ENCODE peak calls at places on chromosomes 6 and 20, in four cellular contexts. One of them, this sample, is unnamed.

GRCh38 chr6:22113046-22113766 is 183.6 kb downstream of the PRL start:
- DNase-seq in fibroblast of lung: peak; percentile 100
- DNase-seq in GM23338: no peak
- DNase-seq in heart right ventricle: peak; percentile 12
- DNase-seq in this sample: no peak

GRCh38 chr6:69027861-69028260 is 392.8 kb downstream of the ADGRB3 start:
- DNase-seq in heart right ventricle: no peak
- DNase-seq in fibroblast of lung: peak; percentile 24
- DNase-seq in GM23338: no peak
- DNase-seq in this sample: no peak

GRCh38 chr20:37392441-37393195 is 46.7 kb downstream of the SRC start:
- DNase-seq in heart right ventricle: no peak
- DNase-seq in fibroblast of lung: no peak
- DNase-seq in GM23338: peak; percentile 75
- DNase-seq in this sample: no peak

GRCh38 chr6:11021003-11021402 is 23.1 kb downstream of the ELOVL2 start:
- DNase-seq in heart right ventricle: no peak
- DNase-seq in fibroblast of lung: no peak
- DNase-seq in GM23338: no peak
- DNase-seq in this sample: no peak

GRCh38 chr6:34679552-34680255 is 16.9 kb downstream of the ILRUN start:
- DNase-seq in heart right ventricle: no peak
- DNase-seq in GM23338: no peak
- DNase-seq in fibroblast of lung: peak; percentile 58
- DNase-seq in this sample: no peak

GRCh38 chr20:3614509-3614908 is 48.7 kb downstream of the GFRA4 start:
- DNase-seq in GM23338: no peak
- DNase-seq in heart right ventricle: no peak
- DNase-seq in fibroblast of lung: peak; percentile 23
- DNase-seq in this sample: no peak

GRCh38 chr20:53643031-53643832 is 49.6 kb upstream of the ZNF217 start:
- DNase-seq in fibroblast of lung: peak; percentile 88
- DNase-seq in GM23338: no peak
- DNase-seq in heart right ventricle: no peak
- DNase-seq in this sample: no peak

GRCh38 chr20:51700809-51701285 is 67.3 kb downstream of the ATP9A start:
- DNase-seq in heart right ventricle: no peak
- DNase-seq in GM23338: peak; percentile 87
- DNase-seq in fibroblast of lung: peak; percentile 39
- DNase-seq in this sample: no peak

GRCh38 chr6:138500045-138500665 is 861 bp upstream of the NHSL1 start:
- DNase-seq in heart right ventricle: no peak
- DNase-seq in fibroblast of lung: no peak
- DNase-seq in GM23338: no peak
- DNase-seq in this sample: no peak

GRCh38 chr20:44756011-44756688 is 10.5 kb downstream of the KCNK15 start:
- DNase-seq in fibroblast of lung: no peak
- DNase-seq in heart right ventricle: no peak
- DNase-seq in GM23338: no peak
- DNase-seq in this sample: no peak

GRCh38 chr6:2430617-2431016 is 185.2 kb upstream of the GMDS start:
- DNase-seq in GM23338: no peak
- DNase-seq in heart right ventricle: no peak
- DNase-seq in fibroblast of lung: no peak
- DNase-seq in this sample: no peak
- H3K4me3 ChIP-seq in GM23338: no peak overlapping the region
- H3K4me3 ChIP-seq in heart right ventricle: no peak overlapping the region
- H3K4me3 ChIP-seq in fibroblast of lung: no peak overlapping the region
- H3K4me3 ChIP-seq in this sample: no peak overlapping the region

GRCh38 chr6:133854167-133854632 is 34.7 kb upstream of the TCF21 start:
- DNase-seq in GM23338: peak; percentile 74
- DNase-seq in heart right ventricle: no peak
- DNase-seq in fibroblast of lung: no peak
- DNase-seq in this sample: no peak

GRCh38 chr6:133856911-133857310 is 32.0 kb upstream of the TCF21 start:
- DNase-seq in GM23338: no peak
- DNase-seq in fibroblast of lung: no peak
- DNase-seq in heart right ventricle: no peak
- DNase-seq in this sample: no peak

GRCh38 chr6:133855994-133856393 is 32.9 kb upstream of the TCF21 start:
- DNase-seq in fibroblast of lung: no peak
- DNase-seq in heart right ventricle: no peak
- DNase-seq in GM23338: peak; percentile 14
- DNase-seq in this sample: no peak

GRCh38 chr6:133855599-133855972 is 33.3 kb upstream of the TCF21 start:
- DNase-seq in fibroblast of lung: no peak
- DNase-seq in heart right ventricle: no peak
- DNase-seq in GM23338: no peak
- DNase-seq in this sample: no peak

DNA sequence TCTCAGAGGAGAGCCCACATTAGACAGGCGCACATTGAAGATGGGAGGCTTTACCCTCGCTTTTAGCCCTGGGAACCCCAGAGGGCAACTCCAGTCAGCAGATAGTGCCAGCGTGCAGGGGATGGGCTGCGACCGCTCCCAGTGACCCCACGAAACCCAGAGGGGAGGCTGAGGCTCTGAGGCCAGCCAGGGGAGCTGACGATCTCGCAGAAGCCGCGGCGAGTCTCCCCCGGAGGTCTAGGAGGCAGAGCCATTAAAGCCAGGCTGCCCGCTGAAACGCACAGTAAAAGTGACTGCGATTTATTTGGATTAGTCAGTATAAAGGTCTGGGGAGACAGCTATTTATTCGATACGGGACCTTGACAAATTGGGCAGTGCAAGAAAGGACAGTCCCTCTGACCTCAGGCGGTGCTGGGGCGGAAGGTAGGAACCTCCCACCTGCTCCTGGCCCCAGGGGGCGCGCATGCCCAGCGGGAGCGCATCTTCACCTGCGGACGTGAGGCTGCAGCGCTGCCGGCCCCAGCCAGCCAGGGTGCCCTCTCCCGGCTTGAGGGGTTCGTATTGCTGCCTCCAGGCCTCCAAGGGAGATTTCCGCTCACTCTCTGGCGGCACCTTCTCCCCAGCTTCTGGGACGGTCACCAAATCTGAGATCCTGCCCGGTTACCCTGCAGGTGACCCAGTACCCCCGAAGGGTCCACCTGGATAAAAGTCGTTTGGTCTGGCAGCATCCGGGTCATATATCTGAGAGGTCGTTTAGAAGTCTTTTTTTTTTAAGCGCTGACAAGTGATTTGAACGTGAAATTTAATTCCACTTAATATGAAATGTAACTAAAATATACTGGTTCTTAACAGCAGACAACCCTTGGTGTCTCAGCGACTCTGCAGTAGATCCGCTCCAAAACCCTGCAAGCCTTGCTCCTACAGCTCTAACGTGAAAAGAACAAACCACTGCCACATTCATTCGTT is 34.0 kb upstream of the TCF21 start:
- DNase-seq in GM23338: peak; percentile 54
- DNase-seq in fibroblast of lung: no peak
- DNase-seq in heart right ventricle: no peak
- DNase-seq in this sample: no peak
- H3K4me3 ChIP-seq in GM23338: peak overlapping the region; percentile 73
- H3K4me3 ChIP-seq in fibroblast of lung: no peak overlapping the region
- H3K4me3 ChIP-seq in heart right ventricle: peak overlapping the region; percentile 43
- H3K4me3 ChIP-seq in this sample: no peak overlapping the region

GRCh38 chr6:41503435-41503768 is 42.8 kb upstream of the FOXP4 start:
- DNase-seq in fibroblast of lung: no peak
- DNase-seq in heart right ventricle: no peak
- DNase-seq in GM23338: no peak
- DNase-seq in this sample: no peak
- H3K4me3 ChIP-seq in fibroblast of lung: no peak overlapping the region
- H3K4me3 ChIP-seq in heart right ventricle: peak overlapping the region; percentile 20
- H3K4me3 ChIP-seq in GM23338: peak overlapping the region; percentile 54
- H3K4me3 ChIP-seq in this sample: peak overlapping the region; percentile 50

GRCh38 chr20:39283464-39283863 is 321.3 kb downstream of the DHX35 start:
- DNase-seq in fibroblast of lung: no peak
- DNase-seq in GM23338: no peak
- DNase-seq in heart right ventricle: no peak
- DNase-seq in this sample: no peak
- H3K4me3 ChIP-seq in fibroblast of lung: no peak overlapping the region
- H3K4me3 ChIP-seq in GM23338: no peak overlapping the region
- H3K4me3 ChIP-seq in heart right ventricle: no peak overlapping the region
- H3K4me3 ChIP-seq in this sample: no peak overlapping the region

DNA sequence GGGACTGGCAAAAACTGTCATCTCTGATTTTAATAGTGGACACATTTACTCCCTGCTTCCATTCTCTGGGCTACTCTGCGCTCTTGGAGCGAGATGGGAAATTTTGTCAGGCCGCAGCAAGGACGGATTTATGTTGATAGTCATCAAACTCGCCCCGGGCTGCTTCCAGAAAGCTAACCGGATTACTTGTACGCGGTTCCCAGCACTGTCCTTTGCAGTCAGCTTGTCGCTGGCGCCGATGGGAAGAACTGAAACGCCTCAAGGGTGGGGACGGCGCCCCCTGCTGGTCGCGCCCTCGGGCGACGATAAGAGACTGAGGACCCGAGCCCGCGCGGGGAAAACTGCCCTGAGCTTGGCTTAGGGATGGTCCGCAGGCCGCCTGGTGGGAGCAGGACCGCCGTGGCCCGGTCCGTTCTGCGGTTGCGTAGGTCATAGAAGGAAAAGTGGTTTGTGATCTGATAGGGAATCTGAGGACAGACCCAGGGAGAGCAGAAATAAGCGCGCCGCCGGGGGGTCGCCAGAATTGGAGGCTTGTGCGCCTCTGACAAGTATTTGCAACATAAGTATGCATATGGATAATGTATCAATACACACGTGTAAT is 984 bp upstream of the ABT1 start:
- DNase-seq in heart right ventricle: peak; percentile 90
- DNase-seq in fibroblast of lung: peak; percentile 78
- DNase-seq in GM23338: peak; percentile 96
- DNase-seq in this sample: peak; percentile 94
- H3K4me3 ChIP-seq in heart right ventricle: peak overlapping the region; percentile 87
- H3K4me3 ChIP-seq in fibroblast of lung: peak overlapping the region; percentile 78
- H3K4me3 ChIP-seq in GM23338: peak overlapping the region; percentile 66
- H3K4me3 ChIP-seq in this sample: peak overlapping the region; percentile 98

GRCh38 chr20:11849976-11850670 is 67.6 kb upstream of the BTBD3 start:
- DNase-seq in GM23338: no peak
- DNase-seq in fibroblast of lung: peak; percentile 84
- DNase-seq in heart right ventricle: no peak
- DNase-seq in this sample: no peak
- H3K4me3 ChIP-seq in GM23338: no peak overlapping the region
- H3K4me3 ChIP-seq in fibroblast of lung: no peak overlapping the region
- H3K4me3 ChIP-seq in heart right ventricle: no peak overlapping the region
- H3K4me3 ChIP-seq in this sample: no peak overlapping the region

DNA sequence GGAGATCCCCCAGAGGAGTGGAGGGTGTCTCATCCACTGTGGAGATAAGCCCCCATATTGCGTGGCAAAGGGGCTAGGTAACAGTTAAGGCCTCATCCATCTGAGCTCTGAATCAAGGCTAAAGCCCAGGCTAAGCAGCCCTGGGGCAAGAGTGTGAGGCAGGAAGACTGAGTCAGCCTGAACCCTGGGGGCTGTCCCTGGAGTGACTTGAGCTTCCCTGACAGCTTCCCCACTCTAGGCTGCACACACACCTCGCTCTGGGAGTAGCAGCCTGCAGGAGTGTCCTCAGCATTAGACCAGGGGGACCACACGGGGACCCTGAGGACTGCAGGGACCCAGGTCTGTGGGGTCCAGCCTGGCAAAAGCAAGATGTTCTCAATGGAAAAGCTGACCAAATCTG is 27.9 kb downstream of the UBD start:
- DNase-seq in heart right ventricle: no peak
- DNase-seq in GM23338: no peak
- DNase-seq in fibroblast of lung: no peak
- DNase-seq in this sample: no peak
- H3K4me3 ChIP-seq in heart right ventricle: no peak overlapping the region
- H3K4me3 ChIP-seq in GM23338: no peak overlapping the region
- H3K4me3 ChIP-seq in fibroblast of lung: no peak overlapping the region
- H3K4me3 ChIP-seq in this sample: no peak overlapping the region

DNA sequence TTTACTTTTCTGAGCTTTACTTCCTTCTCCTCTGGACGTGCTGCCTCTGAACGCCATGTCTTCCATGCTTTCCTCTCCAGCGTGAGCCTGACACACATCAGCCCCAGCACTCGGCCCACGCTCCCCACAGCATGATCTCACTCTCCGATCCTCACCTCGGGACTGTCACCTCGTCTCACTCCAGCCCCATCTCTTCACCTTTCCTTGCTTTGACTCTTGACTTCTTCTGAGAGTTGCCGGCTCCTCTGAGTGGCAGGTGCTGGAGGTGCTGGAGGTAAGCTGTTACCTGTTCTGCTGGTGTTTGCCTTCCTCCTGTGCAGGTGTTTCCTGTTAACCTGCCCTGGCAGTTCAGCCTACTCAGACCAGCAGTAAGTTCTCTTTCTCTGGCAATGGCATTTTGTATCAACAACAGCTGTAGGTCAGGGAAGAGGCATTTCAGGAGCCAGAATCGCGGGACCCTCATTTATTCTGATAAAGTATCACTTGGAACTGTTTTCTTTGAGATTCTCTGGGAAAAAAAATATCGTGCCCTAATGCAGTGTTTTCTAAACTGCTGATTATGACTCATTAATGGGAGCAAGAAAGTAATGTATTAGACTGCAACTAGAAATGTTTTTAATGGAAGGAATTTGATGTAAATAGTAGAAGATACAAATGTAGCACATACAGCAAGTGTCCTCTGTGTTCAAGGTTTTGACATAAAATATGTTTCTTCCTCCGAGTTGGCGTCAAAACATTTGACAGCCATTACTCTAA is 106.5 kb downstream of the ARID1B start:
- DNase-seq in GM23338: peak; percentile 51
- DNase-seq in heart right ventricle: no peak
- DNase-seq in fibroblast of lung: no peak
- DNase-seq in this sample: no peak
- H3K4me3 ChIP-seq in GM23338: no peak overlapping the region
- H3K4me3 ChIP-seq in heart right ventricle: no peak overlapping the region
- H3K4me3 ChIP-seq in fibroblast of lung: no peak overlapping the region
- H3K4me3 ChIP-seq in this sample: no peak overlapping the region

GRCh38 chr6:147949981-147950622 is 392.5 kb upstream of the SASH1 start:
- DNase-seq in fibroblast of lung: peak; percentile 37
- DNase-seq in GM23338: no peak
- DNase-seq in heart right ventricle: no peak
- DNase-seq in this sample: no peak
- H3K4me3 ChIP-seq in fibroblast of lung: no peak overlapping the region
- H3K4me3 ChIP-seq in GM23338: no peak overlapping the region
- H3K4me3 ChIP-seq in heart right ventricle: no peak overlapping the region
- H3K4me3 ChIP-seq in this sample: no peak overlapping the region

GRCh38 chr6:42891199-42891722 is 11.8 kb downstream of the RPL7L1 start:
- DNase-seq in GM23338: no peak
- DNase-seq in fibroblast of lung: no peak
- DNase-seq in heart right ventricle: no peak
- DNase-seq in this sample: no peak

GRCh38 chr6:42896178-42896719 is 16.8 kb downstream of the RPL7L1 start:
- DNase-seq in heart right ventricle: no peak
- DNase-seq in GM23338: no peak
- DNase-seq in fibroblast of lung: no peak
- DNase-seq in this sample: no peak

GRCh38 chr6:42889815-42890214 is 10.4 kb downstream of the RPL7L1 start:
- DNase-seq in heart right ventricle: no peak
- DNase-seq in fibroblast of lung: peak; percentile 17
- DNase-seq in GM23338: peak; percentile 41
- DNase-seq in this sample: no peak

GRCh38 chr6:42885702-42886101 is 6.3 kb downstream of the RPL7L1 start:
- DNase-seq in heart right ventricle: no peak
- DNase-seq in GM23338: no peak
- DNase-seq in fibroblast of lung: no peak
- DNase-seq in this sample: no peak

GRCh38 chr6:42890311-42891198 is 11.1 kb downstream of the RPL7L1 start:
- DNase-seq in GM23338: peak; percentile 98
- DNase-seq in heart right ventricle: peak; percentile 96
- DNase-seq in fibroblast of lung: peak; percentile 99
- DNase-seq in this sample: peak; percentile 93
- H3K4me3 ChIP-seq in GM23338: peak overlapping the region; percentile 73
- H3K4me3 ChIP-seq in heart right ventricle: peak overlapping the region; percentile 89
- H3K4me3 ChIP-seq in fibroblast of lung: peak overlapping the region; percentile 86
- H3K4me3 ChIP-seq in this sample: peak overlapping the region; percentile 74

This sample was measured in tibial artery.